ENCODE peak calls at places on chromosomes 5 and 9, in eight cellular contexts. One of them, this sample, is unnamed.

GRCh38 chr9:82180711-82181110 is 192.1 kb downstream of the SPATA31D1 start:
- DNase-seq in heart left ventricle: no peak
- DNase-seq in fibroblast of lung: no peak
- DNase-seq in fibroblast of mammary gland: no peak
- DNase-seq in sigmoid colon: no peak
- DNase-seq in retinal pigment epithelial cell: no peak
- DNase-seq in HepG2: no peak
- DNase-seq in OCI-LY7: no peak
- DNase-seq in this sample: no peak

GRCh38 chr9:72524820-72525539 is 3.6 kb downstream of the TMC1 start:
- DNase-seq in retinal pigment epithelial cell: peak
- DNase-seq in heart left ventricle: peak
- DNase-seq in fibroblast of lung: peak
- DNase-seq in HepG2: no peak
- DNase-seq in fibroblast of mammary gland: peak
- DNase-seq in sigmoid colon: peak
- DNase-seq in OCI-LY7: no peak
- DNase-seq in this sample: no peak

GRCh38 chr9:89428901-89429890 is 68.7 kb downstream of the SEMA4D start:
- DNase-seq in fibroblast of lung: no peak
- DNase-seq in OCI-LY7: peak
- DNase-seq in sigmoid colon: no peak
- DNase-seq in heart left ventricle: no peak
- DNase-seq in retinal pigment epithelial cell: no peak
- DNase-seq in fibroblast of mammary gland: no peak
- DNase-seq in HepG2: no peak
- DNase-seq in this sample: peak

GRCh38 chr9:105191508-105192118 is 52.8 kb upstream of the SLC44A1 start:
- DNase-seq in retinal pigment epithelial cell: no peak
- DNase-seq in HepG2: peak
- DNase-seq in fibroblast of lung: peak
- DNase-seq in fibroblast of mammary gland: peak
- DNase-seq in heart left ventricle: no peak
- DNase-seq in OCI-LY7: no peak
- DNase-seq in sigmoid colon: no peak
- DNase-seq in this sample: no peak

GRCh38 chr9:138101444-138102234 is 224.1 kb downstream of the CACNA1B start:
- DNase-seq in fibroblast of mammary gland: no peak
- DNase-seq in HepG2: no peak
- DNase-seq in heart left ventricle: peak
- DNase-seq in OCI-LY7: no peak
- DNase-seq in fibroblast of lung: no peak
- DNase-seq in sigmoid colon: no peak
- DNase-seq in retinal pigment epithelial cell: no peak
- DNase-seq in this sample: peak

GRCh38 chr5:149271717-149272558 is at the start of gene AFAP1L1:
- DNase-seq in heart left ventricle: peak
- DNase-seq in sigmoid colon: peak
- DNase-seq in retinal pigment epithelial cell: no peak
- DNase-seq in OCI-LY7: no peak
- DNase-seq in fibroblast of mammary gland: peak
- DNase-seq in HepG2: peak
- DNase-seq in fibroblast of lung: peak
- DNase-seq in this sample: peak

GRCh38 chr5:1106385-1107166 is 5.3 kb downstream of the SLC12A7 start:
- DNase-seq in fibroblast of lung: no peak
- DNase-seq in sigmoid colon: no peak
- DNase-seq in retinal pigment epithelial cell: no peak
- DNase-seq in OCI-LY7: no peak
- DNase-seq in heart left ventricle: no peak
- DNase-seq in fibroblast of mammary gland: no peak
- DNase-seq in HepG2: peak
- DNase-seq in this sample: no peak

GRCh38 chr5:134738963-134739661 is 764 bp downstream of the CAMLG start:
- DNase-seq in OCI-LY7: peak
- DNase-seq in retinal pigment epithelial cell: no peak
- DNase-seq in fibroblast of mammary gland: peak
- DNase-seq in HepG2: peak
- DNase-seq in sigmoid colon: no peak
- DNase-seq in fibroblast of lung: peak
- DNase-seq in heart left ventricle: no peak
- DNase-seq in this sample: peak

GRCh38 chr5:68070641-68071191 is 144.8 kb upstream of the PIK3R1 start:
- DNase-seq in OCI-LY7: no peak
- DNase-seq in retinal pigment epithelial cell: no peak
- DNase-seq in HepG2: no peak
- DNase-seq in fibroblast of lung: no peak
- DNase-seq in sigmoid colon: no peak
- DNase-seq in heart left ventricle: no peak
- DNase-seq in fibroblast of mammary gland: peak
- DNase-seq in this sample: peak

DNA sequence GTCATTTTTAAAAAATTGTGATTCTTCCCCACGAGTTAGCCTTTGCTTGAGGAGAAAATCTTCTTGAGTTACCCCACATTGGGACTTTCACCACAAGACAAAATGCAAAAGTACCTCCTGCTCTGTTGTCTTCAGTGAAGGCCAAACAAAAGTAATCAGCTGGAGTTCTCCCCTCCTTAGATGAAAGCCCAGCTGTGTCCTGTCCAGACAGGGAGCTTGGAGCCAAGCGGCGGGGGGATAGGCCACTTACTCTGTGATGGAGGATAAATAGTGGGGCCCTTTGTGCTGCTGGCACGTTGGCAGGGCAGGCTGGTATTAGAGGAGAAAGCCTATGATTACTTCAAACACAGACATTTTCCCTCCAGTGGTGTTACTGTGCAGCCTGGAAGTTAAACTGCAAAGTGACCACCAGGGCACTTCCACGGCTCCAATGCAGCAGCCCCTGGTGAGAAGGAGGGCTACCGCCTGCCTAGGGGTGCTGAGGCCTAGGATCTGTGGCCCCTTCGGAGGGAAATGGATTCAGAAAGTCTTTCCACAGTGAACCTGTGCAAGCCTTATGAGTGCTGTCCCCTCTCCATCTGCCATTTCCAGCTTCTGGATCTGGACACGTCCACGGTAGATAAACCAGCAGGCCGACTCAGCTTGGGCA is 155.0 kb downstream of the TMEM167A start:
- DNase-seq in heart left ventricle: no peak
- DNase-seq in fibroblast of mammary gland: no peak
- DNase-seq in retinal pigment epithelial cell: no peak
- DNase-seq in HepG2: no peak
- DNase-seq in fibroblast of lung: no peak
- DNase-seq in OCI-LY7: no peak
- DNase-seq in sigmoid colon: no peak
- DNase-seq in this sample: no peak
- TF ChIP-seq CTCF in heart left ventricle: no peak
- TF ChIP-seq CTCF in fibroblast of mammary gland: no peak
- TF ChIP-seq CTCF in retinal pigment epithelial cell: no peak
- TF ChIP-seq CTCF in HepG2: no peak
- TF ChIP-seq CTCF in fibroblast of lung: no peak
- TF ChIP-seq CTCF in OCI-LY7: no peak
- TF ChIP-seq CTCF in sigmoid colon: no peak
- TF ChIP-seq CTCF in this sample: no peak

DNA sequence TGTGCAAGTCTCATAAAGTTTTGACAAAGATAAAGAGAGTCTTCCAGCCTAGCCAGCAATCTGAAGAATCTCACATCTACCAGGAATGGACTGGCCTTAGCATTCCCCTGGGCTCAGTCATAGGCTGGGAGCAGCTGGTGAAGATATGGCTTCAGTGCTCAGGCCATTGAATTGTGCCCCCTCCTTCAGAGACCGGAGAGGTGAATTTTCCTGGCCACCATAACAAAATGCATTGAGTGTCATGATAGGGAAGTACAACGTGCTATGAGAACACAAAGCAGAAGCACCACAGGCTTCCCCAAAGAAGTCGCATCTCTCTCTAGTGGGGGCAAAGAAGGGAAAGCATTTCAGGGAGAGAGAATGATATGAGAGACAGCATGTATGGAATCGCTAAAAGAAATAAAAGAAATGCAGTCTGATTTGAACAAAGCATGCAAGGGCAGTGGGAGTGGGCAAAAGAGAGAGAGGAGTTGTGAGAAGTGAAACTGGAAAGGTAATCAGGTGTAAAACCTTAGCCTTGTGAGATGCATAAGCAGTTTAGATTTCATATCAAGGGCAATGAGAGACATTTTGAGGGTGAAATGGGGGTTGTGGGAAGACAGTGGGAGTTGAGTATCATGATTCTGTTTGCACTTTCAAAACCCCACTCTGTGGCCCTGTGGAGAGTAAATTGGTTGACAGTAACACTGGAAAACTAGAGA is 57.1 kb upstream of the NMUR2 start:
- DNase-seq in heart left ventricle: no peak
- DNase-seq in sigmoid colon: no peak
- DNase-seq in HepG2: no peak
- DNase-seq in OCI-LY7: peak
- DNase-seq in retinal pigment epithelial cell: no peak
- DNase-seq in fibroblast of mammary gland: no peak
- DNase-seq in fibroblast of lung: no peak
- DNase-seq in this sample: no peak
- TF ChIP-seq CTCF in heart left ventricle: no peak
- TF ChIP-seq CTCF in sigmoid colon: no peak
- TF ChIP-seq CTCF in HepG2: peak
- TF ChIP-seq CTCF in OCI-LY7: peak
- TF ChIP-seq CTCF in retinal pigment epithelial cell: no peak
- TF ChIP-seq CTCF in fibroblast of mammary gland: no peak
- TF ChIP-seq CTCF in fibroblast of lung: peak
- TF ChIP-seq CTCF in this sample: no peak

GRCh38 chr5:112372543-112372942 is 46.5 kb downstream of the EPB41L4A start:
- DNase-seq in retinal pigment epithelial cell: no peak
- DNase-seq in fibroblast of mammary gland: no peak
- DNase-seq in sigmoid colon: no peak
- DNase-seq in OCI-LY7: no peak
- DNase-seq in HepG2: no peak
- DNase-seq in heart left ventricle: no peak
- DNase-seq in fibroblast of lung: no peak
- DNase-seq in this sample: peak

GRCh38 chr5:112367400-112367799 is 51.7 kb downstream of the EPB41L4A start:
- DNase-seq in HepG2: no peak
- DNase-seq in OCI-LY7: no peak
- DNase-seq in heart left ventricle: peak
- DNase-seq in fibroblast of lung: no peak
- DNase-seq in retinal pigment epithelial cell: no peak
- DNase-seq in fibroblast of mammary gland: no peak
- DNase-seq in sigmoid colon: no peak
- DNase-seq in this sample: no peak

GRCh38 chr5:112371054-112371453 is 48.0 kb downstream of the EPB41L4A start:
- DNase-seq in fibroblast of lung: no peak
- DNase-seq in retinal pigment epithelial cell: no peak
- DNase-seq in fibroblast of mammary gland: no peak
- DNase-seq in heart left ventricle: no peak
- DNase-seq in HepG2: no peak
- DNase-seq in sigmoid colon: no peak
- DNase-seq in OCI-LY7: no peak
- DNase-seq in this sample: no peak

DNA sequence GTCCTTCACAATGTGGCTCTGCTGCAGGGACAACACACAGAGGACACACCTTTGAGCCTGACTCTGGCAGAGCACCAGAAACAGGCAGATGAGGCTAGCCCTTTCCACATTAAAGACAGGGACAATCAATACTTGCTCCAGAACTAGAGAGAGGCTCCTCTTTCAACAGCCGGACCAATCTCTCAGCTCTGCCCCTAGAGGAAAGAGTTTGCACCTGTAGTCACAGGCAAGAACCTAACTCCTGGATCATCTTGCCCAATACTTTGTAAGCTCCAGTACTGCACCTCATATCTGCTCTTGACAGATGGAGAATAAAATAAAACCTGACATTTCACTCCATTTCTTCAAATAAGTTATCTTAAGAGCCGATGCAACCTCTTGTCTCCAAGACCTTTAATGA is 52.1 kb downstream of the EPB41L4A start:
- DNase-seq in HepG2: peak
- DNase-seq in fibroblast of mammary gland: no peak
- DNase-seq in heart left ventricle: no peak
- DNase-seq in retinal pigment epithelial cell: no peak
- DNase-seq in fibroblast of lung: no peak
- DNase-seq in OCI-LY7: peak
- DNase-seq in sigmoid colon: no peak
- DNase-seq in this sample: no peak
- TF ChIP-seq CTCF in HepG2: peak
- TF ChIP-seq CTCF in fibroblast of mammary gland: peak
- TF ChIP-seq CTCF in heart left ventricle: no peak
- TF ChIP-seq CTCF in retinal pigment epithelial cell: peak
- TF ChIP-seq CTCF in fibroblast of lung: no peak
- TF ChIP-seq CTCF in OCI-LY7: peak
- TF ChIP-seq CTCF in sigmoid colon: no peak
- TF ChIP-seq CTCF in this sample: peak

GRCh38 chr5:160458971-160459800 is 37.5 kb downstream of the PTTG1 start:
- DNase-seq in fibroblast of lung: peak
- DNase-seq in OCI-LY7: no peak
- DNase-seq in retinal pigment epithelial cell: peak
- DNase-seq in HepG2: no peak
- DNase-seq in sigmoid colon: no peak
- DNase-seq in fibroblast of mammary gland: no peak
- DNase-seq in heart left ventricle: no peak
- DNase-seq in this sample: no peak

GRCh38 chr5:160461378-160461777 is 39.7 kb downstream of the PTTG1 start:
- DNase-seq in fibroblast of lung: no peak
- DNase-seq in OCI-LY7: no peak
- DNase-seq in HepG2: no peak
- DNase-seq in retinal pigment epithelial cell: no peak
- DNase-seq in heart left ventricle: no peak
- DNase-seq in fibroblast of mammary gland: no peak
- DNase-seq in sigmoid colon: no peak
- DNase-seq in this sample: no peak

GRCh38 chr5:160462167-160462566 is 40.5 kb downstream of the PTTG1 start:
- DNase-seq in fibroblast of lung: no peak
- DNase-seq in OCI-LY7: no peak
- DNase-seq in sigmoid colon: no peak
- DNase-seq in retinal pigment epithelial cell: no peak
- DNase-seq in HepG2: no peak
- DNase-seq in fibroblast of mammary gland: no peak
- DNase-seq in heart left ventricle: no peak
- DNase-seq in this sample: no peak

GRCh38 chr5:160463227-160463626 is 41.6 kb downstream of the PTTG1 start:
- DNase-seq in OCI-LY7: no peak
- DNase-seq in heart left ventricle: no peak
- DNase-seq in fibroblast of mammary gland: no peak
- DNase-seq in fibroblast of lung: no peak
- DNase-seq in sigmoid colon: no peak
- DNase-seq in retinal pigment epithelial cell: no peak
- DNase-seq in HepG2: no peak
- DNase-seq in this sample: no peak

DNA sequence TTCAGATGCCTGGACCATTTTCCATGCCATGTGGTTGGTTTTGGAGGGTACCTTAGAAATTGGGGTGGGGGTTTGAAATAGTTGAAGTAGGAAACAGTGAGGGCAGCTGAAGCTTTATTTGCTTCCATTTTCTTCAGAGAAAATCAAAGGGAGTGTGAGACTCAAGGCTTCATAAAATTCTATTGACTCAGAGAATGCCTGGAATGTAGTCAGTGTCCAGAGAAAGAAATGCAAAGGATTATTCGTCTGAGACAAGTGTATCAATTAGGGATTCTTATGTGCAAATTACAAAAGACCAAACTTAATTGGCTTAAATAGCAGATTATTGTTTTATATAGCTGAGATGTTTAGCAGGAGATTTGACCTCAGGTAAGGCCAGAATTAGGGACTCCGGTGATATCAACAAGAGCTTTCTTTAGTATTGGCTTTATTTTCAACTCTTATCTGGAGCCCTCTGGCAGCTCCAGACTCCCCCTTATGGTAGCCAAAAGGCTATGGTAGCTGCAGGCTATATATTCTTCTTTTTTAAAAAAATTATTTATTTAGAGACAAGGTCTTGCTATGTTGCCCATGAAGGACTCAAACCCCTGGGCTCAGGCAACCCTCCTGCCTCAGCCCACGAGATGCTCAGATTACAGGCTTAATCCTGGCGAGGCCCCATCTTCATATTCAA is 38.9 kb downstream of the PTTG1 start:
- DNase-seq in fibroblast of mammary gland: no peak
- DNase-seq in sigmoid colon: no peak
- DNase-seq in retinal pigment epithelial cell: peak
- DNase-seq in fibroblast of lung: peak
- DNase-seq in HepG2: no peak
- DNase-seq in heart left ventricle: no peak
- DNase-seq in OCI-LY7: no peak
- DNase-seq in this sample: no peak
- TF ChIP-seq CTCF in fibroblast of mammary gland: peak
- TF ChIP-seq CTCF in sigmoid colon: no peak
- TF ChIP-seq CTCF in retinal pigment epithelial cell: peak
- TF ChIP-seq CTCF in fibroblast of lung: peak
- TF ChIP-seq CTCF in HepG2: no peak
- TF ChIP-seq CTCF in heart left ventricle: no peak
- TF ChIP-seq CTCF in OCI-LY7: peak
- TF ChIP-seq CTCF in this sample: peak

This sample was measured in osteoblast.